ENCODE peak calls at places on chromosomes 4 and X, in five cellular contexts. One of them, this sample, is unnamed.

GRCh38 chr4:40070387-40070786 is 13.7 kb downstream of the N4BP2 start:
- DNase-seq in tibial artery: no peak
- DNase-seq in brain microvascular endothelial cell: no peak
- DNase-seq in CD8-positive, alpha-beta memory T cell: no peak
- DNase-seq in BE2C: no peak
- DNase-seq in this sample: no peak

GRCh38 chr4:103074598-103075434 is 1.7 kb downstream of the SLC9B2 start:
- DNase-seq in tibial artery: no peak
- DNase-seq in brain microvascular endothelial cell: no peak
- DNase-seq in CD8-positive, alpha-beta memory T cell: no peak
- DNase-seq in BE2C: no peak
- DNase-seq in this sample: no peak

GRCh38 chrX:153411988-153412574 is 809 bp downstream of the ZFP92 start:
- DNase-seq in tibial artery: no peak
- DNase-seq in brain microvascular endothelial cell: no peak
- DNase-seq in CD8-positive, alpha-beta memory T cell: no peak
- DNase-seq in BE2C: no peak
- DNase-seq in this sample: no peak

GRCh38 chr4:123562994-123563745 is 166.6 kb downstream of the SPRY1 start:
- DNase-seq in tibial artery: no peak
- DNase-seq in brain microvascular endothelial cell: no peak
- DNase-seq in CD8-positive, alpha-beta memory T cell: no peak
- DNase-seq in BE2C: no peak
- DNase-seq in this sample: no peak

GRCh38 chrX:128891554-128891953 is 631.7 kb downstream of the SMARCA1 start:
- DNase-seq in tibial artery: no peak
- DNase-seq in brain microvascular endothelial cell: no peak
- DNase-seq in CD8-positive, alpha-beta memory T cell: no peak
- DNase-seq in BE2C: no peak
- DNase-seq in this sample: no peak

GRCh38 chr4:6437682-6438264 is 34.6 kb downstream of the PPP2R2C start:
- DNase-seq in tibial artery: no peak
- DNase-seq in brain microvascular endothelial cell: no peak
- DNase-seq in CD8-positive, alpha-beta memory T cell: no peak
- DNase-seq in BE2C: no peak
- DNase-seq in this sample: no peak

GRCh38 chrX:100979881-100980607 is 10.5 kb downstream of the ARL13A start:
- DNase-seq in tibial artery: no peak
- DNase-seq in brain microvascular endothelial cell: no peak
- DNase-seq in CD8-positive, alpha-beta memory T cell: no peak
- DNase-seq in BE2C: no peak
- DNase-seq in this sample: no peak

GRCh38 chr4:115126487-115126886 is 13.1 kb upstream of the NDST4 start:
- DNase-seq in tibial artery: no peak
- DNase-seq in brain microvascular endothelial cell: peak; percentile 69
- DNase-seq in CD8-positive, alpha-beta memory T cell: no peak
- DNase-seq in BE2C: no peak
- DNase-seq in this sample: no peak

GRCh38 chr4:3039706-3040366 is 34.5 kb downstream of the HTT-AS start:
- DNase-seq in tibial artery: no peak
- DNase-seq in brain microvascular endothelial cell: no peak
- DNase-seq in CD8-positive, alpha-beta memory T cell: no peak
- DNase-seq in BE2C: no peak
- DNase-seq in this sample: no peak

GRCh38 chrX:139642241-139642927 is 65.6 kb downstream of the MCF2 start:
- DNase-seq in tibial artery: no peak
- DNase-seq in brain microvascular endothelial cell: no peak
- DNase-seq in CD8-positive, alpha-beta memory T cell: no peak
- DNase-seq in BE2C: no peak
- DNase-seq in this sample: no peak

GRCh38 chr4:3827616-3828492 is 61.7 kb downstream of the ADRA2C start:
- DNase-seq in tibial artery: peak; percentile 93
- DNase-seq in brain microvascular endothelial cell: no peak
- DNase-seq in CD8-positive, alpha-beta memory T cell: no peak
- DNase-seq in BE2C: peak; percentile 96
- DNase-seq in this sample: no peak

GRCh38 chr4:31045724-31046318 is 325.7 kb downstream of the PCDH7 start:
- DNase-seq in tibial artery: no peak
- DNase-seq in brain microvascular endothelial cell: peak; percentile 12
- DNase-seq in CD8-positive, alpha-beta memory T cell: no peak
- DNase-seq in BE2C: peak; percentile 16
- DNase-seq in this sample: no peak

GRCh38 chr4:20384456-20384855 is 132.8 kb downstream of the SLIT2 start:
- DNase-seq in tibial artery: no peak
- DNase-seq in brain microvascular endothelial cell: no peak
- DNase-seq in CD8-positive, alpha-beta memory T cell: no peak
- DNase-seq in BE2C: no peak
- DNase-seq in this sample: no peak

GRCh38 chr4:119238068-119238722 is 25.7 kb downstream of the USP53 start:
- DNase-seq in tibial artery: no peak
- DNase-seq in brain microvascular endothelial cell: no peak
- DNase-seq in CD8-positive, alpha-beta memory T cell: no peak
- DNase-seq in BE2C: no peak
- DNase-seq in this sample: no peak

GRCh38 chr4:162461952-162462351 is 298.2 kb upstream of the FSTL5 start:
- DNase-seq in tibial artery: no peak
- DNase-seq in brain microvascular endothelial cell: no peak
- DNase-seq in CD8-positive, alpha-beta memory T cell: no peak
- DNase-seq in BE2C: no peak
- DNase-seq in this sample: no peak

GRCh38 chr4:10181745-10182445 is 65.3 kb upstream of the WDR1 start:
- DNase-seq in tibial artery: no peak
- DNase-seq in brain microvascular endothelial cell: no peak
- DNase-seq in CD8-positive, alpha-beta memory T cell: no peak
- DNase-seq in BE2C: no peak
- DNase-seq in this sample: no peak

GRCh38 chrX:40006025-40007017 is 91.4 kb downstream of the BCOR start:
- DNase-seq in tibial artery: no peak
- DNase-seq in brain microvascular endothelial cell: no peak
- DNase-seq in CD8-positive, alpha-beta memory T cell: no peak
- DNase-seq in BE2C: no peak
- DNase-seq in this sample: no peak

GRCh38 chrX:100798815-100799214 is 21.4 kb upstream of the CSTF2 start:
- DNase-seq in tibial artery: no peak
- DNase-seq in brain microvascular endothelial cell: no peak
- DNase-seq in CD8-positive, alpha-beta memory T cell: no peak
- DNase-seq in BE2C: no peak
- DNase-seq in this sample: no peak

GRCh38 chr4:498328-498919 is 532 bp downstream of the ZNF721 start:
- DNase-seq in tibial artery: no peak
- DNase-seq in brain microvascular endothelial cell: no peak
- DNase-seq in CD8-positive, alpha-beta memory T cell: peak; percentile 3
- DNase-seq in BE2C: no peak
- DNase-seq in this sample: no peak

GRCh38 chr4:88729146-88729755 is 31.6 kb upstream of the NAP1L5 start:
- DNase-seq in tibial artery: no peak
- DNase-seq in brain microvascular endothelial cell: no peak
- DNase-seq in CD8-positive, alpha-beta memory T cell: no peak
- DNase-seq in BE2C: no peak
- DNase-seq in this sample: no peak

GRCh38 chr4:185358514-185359433 is 37.0 kb downstream of the LRP2BP start:
- DNase-seq in tibial artery: no peak
- DNase-seq in brain microvascular endothelial cell: peak; percentile 89
- DNase-seq in CD8-positive, alpha-beta memory T cell: no peak
- DNase-seq in BE2C: no peak
- DNase-seq in this sample: no peak

GRCh38 chrX:153052534-153052933 is 3.7 kb upstream of the PNMA3 start:
- DNase-seq in tibial artery: no peak
- DNase-seq in brain microvascular endothelial cell: no peak
- DNase-seq in CD8-positive, alpha-beta memory T cell: no peak
- DNase-seq in BE2C: no peak
- DNase-seq in this sample: no peak

GRCh38 chrX:16167181-16167580 is at the start of gene MAGEB17:
- DNase-seq in tibial artery: no peak
- DNase-seq in brain microvascular endothelial cell: no peak
- DNase-seq in CD8-positive, alpha-beta memory T cell: no peak
- DNase-seq in BE2C: no peak
- DNase-seq in this sample: no peak

GRCh38 chrX:55007633-55008032 is 7.5 kb downstream of the APEX2 start:
- DNase-seq in tibial artery: no peak
- DNase-seq in brain microvascular endothelial cell: peak; percentile 59
- DNase-seq in CD8-positive, alpha-beta memory T cell: no peak
- DNase-seq in BE2C: no peak
- DNase-seq in this sample: peak; percentile 9

GRCh38 chr4:6516762-6517161 is 44.3 kb upstream of the PPP2R2C start:
- DNase-seq in tibial artery: no peak
- DNase-seq in brain microvascular endothelial cell: no peak
- DNase-seq in CD8-positive, alpha-beta memory T cell: no peak
- DNase-seq in BE2C: no peak
- DNase-seq in this sample: no peak

GRCh38 chr4:7769308-7769841 is 170.3 kb downstream of the AFAP1 start:
- DNase-seq in tibial artery: peak; percentile 33
- DNase-seq in brain microvascular endothelial cell: no peak
- DNase-seq in CD8-positive, alpha-beta memory T cell: no peak
- DNase-seq in BE2C: no peak
- DNase-seq in this sample: no peak

GRCh38 chr4:7770675-7771050 is 169.0 kb downstream of the AFAP1 start:
- DNase-seq in tibial artery: peak; percentile 54
- DNase-seq in brain microvascular endothelial cell: no peak
- DNase-seq in CD8-positive, alpha-beta memory T cell: no peak
- DNase-seq in BE2C: no peak
- DNase-seq in this sample: no peak

GRCh38 chr4:7771541-7772507 is 167.8 kb downstream of the AFAP1 start:
- DNase-seq in tibial artery: peak; percentile 59
- DNase-seq in brain microvascular endothelial cell: no peak
- DNase-seq in CD8-positive, alpha-beta memory T cell: no peak
- DNase-seq in BE2C: peak; percentile 72
- DNase-seq in this sample: no peak

GRCh38 chr4:7769936-7770674 is 169.6 kb downstream of the AFAP1 start:
- DNase-seq in tibial artery: peak; percentile 64
- DNase-seq in brain microvascular endothelial cell: no peak
- DNase-seq in CD8-positive, alpha-beta memory T cell: no peak
- DNase-seq in BE2C: no peak
- DNase-seq in this sample: no peak

DNA sequence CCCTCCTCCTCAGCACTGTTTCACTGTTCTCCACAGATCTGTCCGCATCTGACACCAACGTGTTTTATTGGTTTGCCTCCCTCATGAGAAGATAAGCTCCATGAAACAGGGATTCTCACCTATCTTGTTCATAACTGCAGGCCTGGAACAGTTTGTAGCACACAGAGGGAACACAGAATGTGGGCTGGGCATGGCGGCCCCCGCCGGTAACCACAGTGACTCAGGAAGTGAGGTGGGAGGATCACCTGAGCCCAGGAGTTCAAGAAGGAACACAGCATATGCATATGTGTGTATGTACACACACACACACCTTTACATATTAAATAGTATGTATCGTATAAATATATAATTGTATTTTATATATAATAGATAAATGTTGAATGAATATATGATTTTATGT is 168.6 kb downstream of the AFAP1 start:
- DNase-seq in tibial artery: peak; percentile 27
- DNase-seq in brain microvascular endothelial cell: no peak
- DNase-seq in CD8-positive, alpha-beta memory T cell: no peak
- DNase-seq in BE2C: no peak
- DNase-seq in this sample: no peak
- H3K4me3 ChIP-seq in tibial artery: no peak overlapping the region
- H3K4me3 ChIP-seq in brain microvascular endothelial cell: no peak overlapping the region
- H3K4me3 ChIP-seq in CD8-positive, alpha-beta memory T cell: no peak overlapping the region
- H3K4me3 ChIP-seq in BE2C: no peak overlapping the region
- H3K4me3 ChIP-seq in this sample: no peak overlapping the region

GRCh38 chrX:41922694-41923171 is 621 bp downstream of the CASK start:
- DNase-seq in tibial artery: peak; percentile 57
- DNase-seq in brain microvascular endothelial cell: no peak
- DNase-seq in CD8-positive, alpha-beta memory T cell: peak; percentile 2
- DNase-seq in BE2C: peak; percentile 55
- DNase-seq in this sample: no peak

GRCh38 chrX:41921492-41922124 is 1.7 kb downstream of the CASK start:
- DNase-seq in tibial artery: no peak
- DNase-seq in brain microvascular endothelial cell: no peak
- DNase-seq in CD8-positive, alpha-beta memory T cell: no peak
- DNase-seq in BE2C: no peak
- DNase-seq in this sample: peak; percentile 34

GRCh38 chrX:41922125-41922521 is 1.2 kb downstream of the CASK start:
- DNase-seq in tibial artery: no peak
- DNase-seq in brain microvascular endothelial cell: peak; percentile 40
- DNase-seq in CD8-positive, alpha-beta memory T cell: peak; percentile 4
- DNase-seq in BE2C: peak; percentile 11
- DNase-seq in this sample: no peak

GRCh38 chrX:41917517-41917916 is 5.8 kb downstream of the CASK start:
- DNase-seq in tibial artery: no peak
- DNase-seq in brain microvascular endothelial cell: no peak
- DNase-seq in CD8-positive, alpha-beta memory T cell: no peak
- DNase-seq in BE2C: no peak
- DNase-seq in this sample: no peak

GRCh38 chrX:41919870-41920269 is 3.5 kb downstream of the CASK start:
- DNase-seq in tibial artery: no peak
- DNase-seq in brain microvascular endothelial cell: no peak
- DNase-seq in CD8-positive, alpha-beta memory T cell: no peak
- DNase-seq in BE2C: no peak
- DNase-seq in this sample: no peak
- H3K4me3 ChIP-seq in tibial artery: no peak overlapping the region
- H3K4me3 ChIP-seq in brain microvascular endothelial cell: no peak overlapping the region
- H3K4me3 ChIP-seq in CD8-positive, alpha-beta memory T cell: no peak overlapping the region
- H3K4me3 ChIP-seq in BE2C: no peak overlapping the region
- H3K4me3 ChIP-seq in this sample: no peak overlapping the region

GRCh38 chrX:150774798-150775568 is 81.8 kb downstream of the MTMR1 start:
- DNase-seq in tibial artery: no peak
- DNase-seq in brain microvascular endothelial cell: no peak
- DNase-seq in CD8-positive, alpha-beta memory T cell: no peak
- DNase-seq in BE2C: no peak
- DNase-seq in this sample: no peak

GRCh38 chrX:150777328-150777992 is 84.3 kb downstream of the MTMR1 start:
- DNase-seq in tibial artery: no peak
- DNase-seq in brain microvascular endothelial cell: no peak
- DNase-seq in CD8-positive, alpha-beta memory T cell: no peak
- DNase-seq in BE2C: no peak
- DNase-seq in this sample: no peak

GRCh38 chrX:150775569-150776350 is 82.6 kb downstream of the MTMR1 start:
- DNase-seq in tibial artery: no peak
- DNase-seq in brain microvascular endothelial cell: no peak
- DNase-seq in CD8-positive, alpha-beta memory T cell: no peak
- DNase-seq in BE2C: no peak
- DNase-seq in this sample: no peak

GRCh38 chrX:150781711-150782110 is 88.5 kb downstream of the MTMR1 start:
- DNase-seq in tibial artery: no peak
- DNase-seq in brain microvascular endothelial cell: no peak
- DNase-seq in CD8-positive, alpha-beta memory T cell: no peak
- DNase-seq in BE2C: no peak
- DNase-seq in this sample: no peak

DNA sequence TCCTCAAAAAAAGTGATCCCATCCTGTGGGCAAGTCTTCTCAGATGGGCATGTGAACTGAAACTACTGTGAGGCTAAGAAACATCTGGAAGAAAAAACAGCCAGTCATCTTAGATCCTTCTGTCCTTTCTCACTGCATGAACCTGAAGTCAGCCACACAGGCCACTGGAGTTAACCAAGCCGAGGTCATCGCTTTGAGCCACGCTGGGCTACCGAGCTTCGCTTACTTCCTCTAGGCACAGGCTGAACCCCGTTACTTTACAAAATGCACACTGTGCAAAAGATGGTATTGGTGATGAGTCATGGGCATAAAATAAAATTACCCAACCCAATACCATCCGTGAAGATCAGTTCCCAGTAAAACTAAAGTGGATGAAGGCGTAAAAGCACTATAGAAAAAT is 86.2 kb downstream of the MTMR1 start:
- DNase-seq in tibial artery: no peak
- DNase-seq in brain microvascular endothelial cell: no peak
- DNase-seq in CD8-positive, alpha-beta memory T cell: no peak
- DNase-seq in BE2C: no peak
- DNase-seq in this sample: no peak
- H3K4me3 ChIP-seq in tibial artery: no peak overlapping the region
- H3K4me3 ChIP-seq in brain microvascular endothelial cell: no peak overlapping the region
- H3K4me3 ChIP-seq in CD8-positive, alpha-beta memory T cell: no peak overlapping the region
- H3K4me3 ChIP-seq in BE2C: no peak overlapping the region
- H3K4me3 ChIP-seq in this sample: no peak overlapping the region

GRCh38 chr4:144645621-144646522 is at the start of gene HHIP:
- DNase-seq in tibial artery: peak; percentile 67
- DNase-seq in brain microvascular endothelial cell: peak; percentile 87
- DNase-seq in CD8-positive, alpha-beta memory T cell: no peak
- DNase-seq in BE2C: peak; percentile 28
- DNase-seq in this sample: peak; percentile 47
- H3K4me3 ChIP-seq in tibial artery: peak within 1 kb of the TSS; percentile 55
- H3K4me3 ChIP-seq in brain microvascular endothelial cell: peak within 1 kb of the TSS; percentile 84
- H3K4me3 ChIP-seq in CD8-positive, alpha-beta memory T cell: no peak within 1 kb of the TSS
- H3K4me3 ChIP-seq in BE2C: peak within 1 kb of the TSS; percentile 51
- H3K4me3 ChIP-seq in this sample: peak within 1 kb of the TSS; percentile 62